ENCODE peak calls at places on chromosomes 2 and 18, in seven cellular contexts. One of them, this sample, is unnamed. For H3K36me3, the result is how much of the 10 kb centered on the place peaks cover.

GRCh38 chr2:46876741-46877384 is 38.7 kb downstream of the MCFD2 start:
- DNase-seq in heart right ventricle: peak
- DNase-seq in BE2C: peak
- DNase-seq in ovary: no peak
- DNase-seq in stomach: peak
- DNase-seq in WERI-Rb-1: peak
- DNase-seq in kidney: no peak
- DNase-seq in this sample: peak

GRCh38 chr2:162919111-162919510 is 80.5 kb upstream of the KCNH7 start:
- DNase-seq in heart right ventricle: no peak
- DNase-seq in WERI-Rb-1: no peak
- DNase-seq in kidney: no peak
- DNase-seq in ovary: no peak
- DNase-seq in stomach: no peak
- DNase-seq in BE2C: no peak
- DNase-seq in this sample: no peak

GRCh38 chr2:19536136-19536535 is 177.7 kb upstream of the OSR1 start:
- DNase-seq in heart right ventricle: no peak
- DNase-seq in WERI-Rb-1: no peak
- DNase-seq in BE2C: no peak
- DNase-seq in ovary: no peak
- DNase-seq in stomach: no peak
- DNase-seq in kidney: no peak
- DNase-seq in this sample: peak

GRCh38 chr2:118118479-118118878 is 30.2 kb downstream of the INSIG2 start:
- DNase-seq in stomach: no peak
- DNase-seq in ovary: no peak
- DNase-seq in BE2C: no peak
- DNase-seq in heart right ventricle: no peak
- DNase-seq in kidney: no peak
- DNase-seq in WERI-Rb-1: no peak
- DNase-seq in this sample: peak

GRCh38 chr2:218964041-218964771 is 4.7 kb downstream of the CDK5R2 start:
- DNase-seq in BE2C: peak
- DNase-seq in ovary: no peak
- DNase-seq in stomach: no peak
- DNase-seq in WERI-Rb-1: peak
- DNase-seq in heart right ventricle: no peak
- DNase-seq in kidney: no peak
- DNase-seq in this sample: peak

GRCh38 chr2:29068513-29068912 is 5.8 kb downstream of the PCARE start:
- DNase-seq in heart right ventricle: no peak
- DNase-seq in BE2C: no peak
- DNase-seq in stomach: no peak
- DNase-seq in WERI-Rb-1: no peak
- DNase-seq in kidney: no peak
- DNase-seq in ovary: no peak
- DNase-seq in this sample: peak

GRCh38 chr2:225165052-225165451 is 122.8 kb upstream of the DOCK10 start:
- DNase-seq in kidney: no peak
- DNase-seq in BE2C: no peak
- DNase-seq in stomach: no peak
- DNase-seq in WERI-Rb-1: no peak
- DNase-seq in heart right ventricle: no peak
- DNase-seq in ovary: no peak
- DNase-seq in this sample: peak

GRCh38 chr2:67043781-67044478 is 353.2 kb upstream of the ETAA1 start:
- DNase-seq in ovary: no peak
- DNase-seq in kidney: no peak
- DNase-seq in WERI-Rb-1: no peak
- DNase-seq in BE2C: no peak
- DNase-seq in heart right ventricle: no peak
- DNase-seq in stomach: no peak
- DNase-seq in this sample: no peak

GRCh38 chr18:57621252-57621607 is 406 bp downstream of the NARS1 start:
- DNase-seq in stomach: peak
- DNase-seq in WERI-Rb-1: no peak
- DNase-seq in heart right ventricle: no peak
- DNase-seq in kidney: no peak
- DNase-seq in ovary: no peak
- DNase-seq in BE2C: peak
- DNase-seq in this sample: no peak

GRCh38 chr18:48938827-48939367 is 11.9 kb downstream of the SMAD7 start:
- DNase-seq in BE2C: no peak
- DNase-seq in kidney: peak
- DNase-seq in ovary: no peak
- DNase-seq in stomach: no peak
- DNase-seq in WERI-Rb-1: no peak
- DNase-seq in heart right ventricle: peak
- DNase-seq in this sample: no peak

GRCh38 chr2:73107211-73107926 is 5.4 kb downstream of the RAB11FIP5 start:
- DNase-seq in heart right ventricle: no peak
- DNase-seq in ovary: no peak
- DNase-seq in stomach: no peak
- DNase-seq in WERI-Rb-1: no peak
- DNase-seq in BE2C: no peak
- DNase-seq in kidney: peak
- DNase-seq in this sample: no peak

GRCh38 chr2:85851253-85851955 is 37.4 kb downstream of the ST3GAL5 start:
- DNase-seq in heart right ventricle: no peak
- DNase-seq in stomach: no peak
- DNase-seq in ovary: peak
- DNase-seq in WERI-Rb-1: no peak
- DNase-seq in kidney: no peak
- DNase-seq in BE2C: no peak
- DNase-seq in this sample: peak

GRCh38 chr18:44742741-44743311 is 62.1 kb downstream of the SETBP1 start:
- DNase-seq in heart right ventricle: peak
- DNase-seq in WERI-Rb-1: peak
- DNase-seq in kidney: no peak
- DNase-seq in ovary: peak
- DNase-seq in stomach: no peak
- DNase-seq in BE2C: peak
- DNase-seq in this sample: no peak

DNA sequence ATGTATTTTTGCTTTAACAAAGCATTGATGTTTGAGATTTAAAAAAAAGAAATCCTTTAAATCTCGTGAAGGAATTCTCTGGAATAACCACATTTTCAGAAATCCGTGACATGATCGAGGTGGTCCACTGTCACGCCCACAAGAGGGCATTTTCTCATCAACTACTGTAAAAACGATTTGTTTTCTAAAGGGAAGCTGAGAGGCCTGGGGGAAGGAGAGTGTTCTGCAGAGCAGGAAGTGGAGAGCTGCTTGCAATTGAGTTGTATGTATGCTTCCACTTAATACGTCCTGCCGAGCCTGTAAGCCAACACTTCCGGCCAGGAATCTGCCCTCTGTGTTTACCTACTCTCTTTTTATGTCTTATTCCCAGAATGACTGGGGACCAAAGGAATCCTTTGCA is 19.4 kb downstream of the KLHL29 start:
- DNase-seq in ovary: peak
- DNase-seq in BE2C: peak
- DNase-seq in heart right ventricle: no peak
- DNase-seq in kidney: no peak
- DNase-seq in stomach: no peak
- DNase-seq in WERI-Rb-1: peak
- DNase-seq in this sample: peak
- TF ChIP-seq CTCF in ovary: no peak
- TF ChIP-seq CTCF in BE2C: peak
- TF ChIP-seq CTCF in heart right ventricle: no peak
- TF ChIP-seq CTCF in kidney: no peak
- TF ChIP-seq CTCF in stomach: no peak
- TF ChIP-seq CTCF in WERI-Rb-1: peak
- TF ChIP-seq CTCF in this sample: no peak

DNA sequence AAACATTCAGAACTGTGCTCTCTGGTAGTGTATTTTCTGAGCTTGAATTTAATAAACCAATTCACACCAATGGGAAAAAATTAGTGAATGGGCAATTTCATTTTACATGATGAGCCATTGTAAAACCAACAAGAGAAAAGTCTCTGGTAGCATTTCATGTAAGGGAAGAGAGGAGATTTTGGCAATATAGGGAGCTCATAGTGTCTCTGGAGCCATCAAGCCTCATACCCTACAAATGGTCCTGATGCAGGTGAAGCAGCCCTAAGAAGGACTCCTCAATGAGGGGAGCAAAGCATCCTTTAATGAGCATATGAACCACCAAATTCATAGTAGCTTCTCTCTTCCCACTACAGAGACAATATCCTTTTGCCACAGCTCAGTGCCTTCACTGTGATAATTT is 373.0 kb downstream of the RIT2 start:
- DNase-seq in kidney: no peak
- DNase-seq in stomach: no peak
- DNase-seq in BE2C: no peak
- DNase-seq in heart right ventricle: no peak
- DNase-seq in WERI-Rb-1: no peak
- DNase-seq in ovary: no peak
- DNase-seq in this sample: no peak
- H3K4me3 ChIP-seq in kidney: no peak
- H3K4me3 ChIP-seq in stomach: no peak
- H3K4me3 ChIP-seq in BE2C: no peak
- H3K4me3 ChIP-seq in heart right ventricle: no peak
- H3K4me3 ChIP-seq in WERI-Rb-1: no peak
- H3K4me3 ChIP-seq in ovary: no peak
- H3K4me3 ChIP-seq in this sample: no peak

DNA sequence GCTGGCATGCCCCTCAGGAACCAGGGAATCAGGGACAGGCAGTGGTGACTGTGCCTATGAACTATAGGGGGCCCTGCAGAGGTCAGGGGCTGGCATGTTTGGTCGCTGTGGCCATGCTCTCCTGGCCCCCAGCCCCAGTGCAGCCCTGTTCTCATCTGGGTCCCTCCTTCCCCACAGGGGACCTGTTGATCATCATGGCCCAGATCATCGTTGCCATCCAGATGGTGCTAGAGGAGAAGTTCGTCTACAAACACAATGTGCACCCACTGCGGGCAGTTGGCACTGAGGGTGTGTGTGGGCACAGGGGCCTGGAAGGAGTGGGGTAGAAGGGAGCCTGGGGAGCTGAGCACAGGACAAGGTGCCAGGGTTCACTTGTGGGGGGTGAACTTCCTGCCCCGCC is 9.7 kb upstream of the CENPA start:
- DNase-seq in kidney: no peak
- DNase-seq in heart right ventricle: no peak
- DNase-seq in ovary: no peak
- DNase-seq in BE2C: no peak
- DNase-seq in WERI-Rb-1: no peak
- DNase-seq in stomach: no peak
- DNase-seq in this sample: no peak
- H3K36me3 ChIP-seq in kidney: under half
- H3K36me3 ChIP-seq in heart right ventricle: under half
- H3K36me3 ChIP-seq in ovary: under half
- H3K36me3 ChIP-seq in BE2C: half or more
- H3K36me3 ChIP-seq in WERI-Rb-1: half or more
- H3K36me3 ChIP-seq in stomach: half or more
- H3K36me3 ChIP-seq in this sample: under half

DNA sequence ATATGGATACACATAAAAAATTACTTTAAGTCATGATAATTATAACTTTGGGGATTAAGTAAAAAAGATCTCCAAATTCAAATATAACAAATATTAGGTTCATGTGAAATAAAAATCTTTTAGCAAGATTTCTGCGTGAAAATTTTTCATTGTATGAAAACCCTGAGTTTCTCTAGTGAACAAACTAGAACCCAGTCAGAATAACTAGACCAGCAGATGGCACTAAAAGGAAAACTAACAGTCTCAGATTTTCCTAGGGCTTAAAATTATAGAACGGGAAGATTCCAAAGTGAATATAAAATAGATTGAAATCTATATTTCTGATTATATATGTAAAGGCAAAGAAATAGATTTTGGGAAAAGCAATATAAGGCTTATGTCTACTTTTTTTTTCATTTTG is 43.3 kb downstream of the TMEM200C start:
- DNase-seq in ovary: no peak
- DNase-seq in kidney: no peak
- DNase-seq in WERI-Rb-1: no peak
- DNase-seq in heart right ventricle: no peak
- DNase-seq in stomach: no peak
- DNase-seq in BE2C: no peak
- DNase-seq in this sample: no peak
- TF ChIP-seq CTCF in ovary: no peak
- TF ChIP-seq CTCF in kidney: no peak
- TF ChIP-seq CTCF in WERI-Rb-1: no peak
- TF ChIP-seq CTCF in heart right ventricle: no peak
- TF ChIP-seq CTCF in stomach: no peak
- TF ChIP-seq CTCF in BE2C: no peak
- TF ChIP-seq CTCF in this sample: no peak

GRCh38 chr2:23526114-23526513 is 141.1 kb downstream of the KLHL29 start:
- DNase-seq in heart right ventricle: no peak
- DNase-seq in kidney: no peak
- DNase-seq in ovary: no peak
- DNase-seq in stomach: no peak
- DNase-seq in BE2C: no peak
- DNase-seq in WERI-Rb-1: no peak
- DNase-seq in this sample: no peak

GRCh38 chr2:23524261-23524706 is 139.3 kb downstream of the KLHL29 start:
- DNase-seq in BE2C: no peak
- DNase-seq in kidney: peak
- DNase-seq in ovary: peak
- DNase-seq in heart right ventricle: no peak
- DNase-seq in WERI-Rb-1: no peak
- DNase-seq in stomach: no peak
- DNase-seq in this sample: peak

GRCh38 chr2:23525137-23525765 is 140.3 kb downstream of the KLHL29 start:
- DNase-seq in stomach: no peak
- DNase-seq in BE2C: no peak
- DNase-seq in ovary: no peak
- DNase-seq in WERI-Rb-1: no peak
- DNase-seq in kidney: peak
- DNase-seq in heart right ventricle: no peak
- DNase-seq in this sample: no peak

GRCh38 chr2:23522726-23523410 is 137.9 kb downstream of the KLHL29 start:
- DNase-seq in BE2C: no peak
- DNase-seq in WERI-Rb-1: no peak
- DNase-seq in ovary: no peak
- DNase-seq in stomach: no peak
- DNase-seq in kidney: no peak
- DNase-seq in heart right ventricle: no peak
- DNase-seq in this sample: no peak

DNA sequence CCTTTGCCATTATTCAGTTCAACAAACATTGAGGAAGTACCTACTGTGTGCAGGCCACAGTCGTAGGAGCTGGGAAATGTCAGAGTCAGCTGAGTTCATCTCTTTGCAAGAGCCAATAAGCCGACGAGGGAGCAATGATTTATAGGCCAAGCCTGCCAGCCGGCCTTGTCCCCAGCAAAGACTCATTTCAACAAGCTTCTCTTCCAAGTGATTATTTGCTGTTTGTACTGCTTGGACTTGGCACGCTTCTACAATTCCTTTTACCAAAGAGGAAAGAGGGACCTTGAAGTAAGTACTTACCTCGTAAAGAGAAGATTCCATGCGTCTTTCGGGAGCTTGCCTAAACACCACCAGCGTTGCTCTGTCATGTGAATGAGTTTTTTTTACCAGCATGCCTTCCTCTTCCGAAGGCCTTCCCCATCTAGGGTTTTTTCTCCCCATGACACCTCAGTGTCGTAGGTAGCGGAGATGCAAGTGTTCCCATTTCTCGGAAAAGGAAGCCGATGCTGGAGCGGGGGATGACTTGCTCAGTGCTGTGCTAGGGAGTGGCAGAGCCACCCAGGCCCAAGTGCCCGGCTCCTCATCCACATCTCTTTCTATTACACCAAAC is 138.8 kb downstream of the KLHL29 start:
- DNase-seq in kidney: no peak
- DNase-seq in stomach: no peak
- DNase-seq in heart right ventricle: no peak
- DNase-seq in BE2C: no peak
- DNase-seq in WERI-Rb-1: peak
- DNase-seq in ovary: peak
- DNase-seq in this sample: peak
- H3K4me3 ChIP-seq in kidney: no peak
- H3K4me3 ChIP-seq in stomach: no peak
- H3K4me3 ChIP-seq in heart right ventricle: no peak
- H3K4me3 ChIP-seq in BE2C: no peak
- H3K4me3 ChIP-seq in WERI-Rb-1: no peak
- H3K4me3 ChIP-seq in ovary: no peak
- H3K4me3 ChIP-seq in this sample: no peak